ENCODE peak calls at places on chromosome 9, in eight cellular contexts. K is HCT116, L is uterus, X is HFFc6, Q is endothelial cell, N is right atrium auricular region, W is ovary, O is lung. A is an unnamed sample.

GRCh38 chr9:135517407-135517822 is 3.8 kb upstream of the LCN1 start:
- DNase-seq in K (no peak), L (no peak), X (no peak), Q (no peak), N (no peak), W (no peak), O (no peak), A (no peak)

GRCh38 chr9:97714435-97714834 is 17.3 kb upstream of the XPA start:
- DNase-seq in K (no peak), L (no peak), X (peak), Q (no peak), N (no peak), W (no peak), O (no peak), A (peak)

GRCh38 chr9:34362614-34363013 is 14.1 kb downstream of the MYORG start:
- DNase-seq in K (no peak), L (no peak), X (no peak), Q (no peak), N (no peak), W (no peak), O (no peak), A (no peak)

GRCh38 chr9:135156525-135157510 is 69.3 kb downstream of the OLFM1 start:
- DNase-seq in K (peak), L (no peak), X (peak), Q (peak), N (no peak), W (peak), O (peak), A (peak)

GRCh38 chr9:4297151-4297794 is 2.6 kb downstream of the GLIS3 start:
- DNase-seq in K (peak), L (peak), X (peak), Q (peak), N (peak), W (peak), O (peak), A (peak)

GRCh38 chr9:114745108-114745848 is 60.6 kb downstream of the TNFSF15 start:
- DNase-seq in K (no peak), L (no peak), X (no peak), Q (no peak), N (no peak), W (no peak), O (no peak), A (peak)

GRCh38 chr9:114300153-114300845 is 22.6 kb upstream of the ORM1 start:
- DNase-seq in K (no peak), L (peak), X (no peak), Q (no peak), N (no peak), W (peak), O (no peak), A (no peak)

GRCh38 chr9:77440057-77440456 is 208.1 kb downstream of the GNA14 start:
- DNase-seq in K (no peak), L (no peak), X (no peak), Q (no peak), N (no peak), W (no peak), O (no peak), A (peak)

GRCh38 chr9:94166237-94167054 is 82.2 kb downstream of the PTPDC1 start:
- DNase-seq in K (peak), L (peak), X (peak), Q (peak), N (peak), W (peak), O (peak), A (peak)

GRCh38 chr9:121824651-121825480 is 173.4 kb downstream of the DAB2IP start:
- DNase-seq in K (no peak), L (no peak), X (no peak), Q (no peak), N (peak), W (peak), O (no peak), A (peak)

GRCh38 chr9:124339603-124340146 is 75.6 kb downstream of the PSMB7 start:
- DNase-seq in K (no peak), L (no peak), X (no peak), Q (no peak), N (no peak), W (no peak), O (no peak), A (no peak)

GRCh38 chr9:22401671-22402070 is 45.0 kb upstream of the DMRTA1 start:
- DNase-seq in K (no peak), L (no peak), X (no peak), Q (no peak), N (no peak), W (no peak), O (no peak), A (no peak)

GRCh38 chr9:130782883-130783537 is 52.0 kb upstream of the ABL1 start:
- DNase-seq in K (no peak), L (no peak), X (no peak), Q (no peak), N (no peak), W (no peak), O (no peak), A (peak)
- TF ChIP-seq CTCF in K (no peak), L (no peak), X (no peak), Q (no peak), N (no peak), W (no peak), O (no peak), A (no peak)

GRCh38 chr9:73566627-73567026 is 415.0 kb downstream of the ANXA1 start:
- DNase-seq in K (no peak), L (no peak), X (no peak), Q (no peak), N (no peak), W (no peak), O (no peak), A (no peak)

GRCh38 chr9:73565026-73565425 is 413.4 kb downstream of the ANXA1 start:
- DNase-seq in K (no peak), L (no peak), X (no peak), Q (no peak), N (no peak), W (no peak), O (no peak), A (no peak)

GRCh38 chr9:73565833-73566465 is 414.3 kb downstream of the ANXA1 start:
- DNase-seq in K (no peak), L (no peak), X (no peak), Q (peak), N (no peak), W (no peak), O (no peak), A (peak)
- TF ChIP-seq CTCF in K (peak), L (no peak), X (peak), Q (no peak), N (peak), W (no peak), O (no peak), A (peak)

DNA sequence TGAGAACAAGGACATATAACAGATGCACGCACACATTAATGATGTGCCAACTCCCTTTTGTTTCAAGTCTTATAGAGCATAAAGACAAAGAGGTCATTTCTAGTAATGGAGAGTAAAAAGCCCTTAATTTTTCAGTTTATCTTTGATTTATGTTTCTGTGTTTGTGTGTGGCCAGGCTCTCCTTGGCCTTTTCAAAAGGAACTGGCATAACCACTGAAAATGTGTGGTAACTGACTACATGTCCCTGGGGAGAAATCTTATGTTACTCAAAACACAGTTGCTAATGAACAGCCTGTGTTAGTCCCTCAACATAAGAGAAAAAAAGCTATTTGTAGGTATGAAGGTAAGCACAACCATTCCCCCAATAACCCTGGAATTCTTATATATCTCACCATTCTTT is 47.6 kb upstream of the SHOC1 start:
- DNase-seq in K (no peak), L (no peak), X (no peak), Q (no peak), N (no peak), W (no peak), O (no peak), A (peak)
- TF ChIP-seq CTCF in K (no peak), L (no peak), X (no peak), Q (no peak), N (no peak), W (no peak), O (no peak), A (no peak)

GRCh38 chr9:106648799-106649198 is 214.2 kb upstream of the ZNF462 start:
- DNase-seq in K (peak), L (no peak), X (no peak), Q (no peak), N (no peak), W (no peak), O (no peak), A (peak)
- TF ChIP-seq CTCF in K (no peak), L (no peak), X (no peak), Q (no peak), N (peak), W (no peak), O (no peak), A (peak)

DNA sequence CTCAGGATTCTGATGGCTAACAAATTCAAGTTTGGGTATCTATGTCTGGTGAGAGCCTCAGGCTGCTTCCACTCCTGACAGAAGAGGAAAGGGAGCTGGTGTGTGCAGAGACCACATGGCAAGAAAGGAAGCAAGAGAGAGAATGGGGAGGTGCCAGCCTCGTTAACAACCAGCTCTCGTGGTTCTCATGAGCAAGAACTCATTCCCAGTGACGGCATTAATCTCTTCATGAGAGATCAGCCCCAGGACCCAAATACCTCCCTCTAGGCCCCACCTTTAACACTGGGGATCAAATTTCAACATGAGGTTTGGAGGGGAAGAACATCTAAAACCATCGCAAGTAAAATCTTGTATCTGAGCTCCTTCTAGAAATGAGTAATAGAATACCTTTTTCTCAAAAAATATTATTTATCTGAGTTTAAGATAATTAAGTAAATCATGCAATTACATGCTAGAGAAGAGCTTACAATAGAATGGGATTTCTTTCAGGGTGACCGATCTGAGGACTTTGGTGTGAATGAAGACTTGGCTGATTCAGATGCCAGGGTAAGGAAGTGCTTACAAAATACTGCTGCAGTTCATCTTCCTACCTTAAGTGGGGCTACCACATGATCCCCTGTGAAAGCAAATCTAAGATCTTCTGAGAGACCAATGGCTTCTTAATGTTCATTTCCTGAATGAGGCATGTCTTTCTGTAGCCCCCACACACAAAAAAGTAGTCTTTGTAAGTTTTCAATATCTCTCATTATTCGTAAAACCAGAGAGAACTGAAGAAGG is 11.5 kb downstream of the ANXA1 start:
- DNase-seq in K (no peak), L (no peak), X (no peak), Q (no peak), N (no peak), W (no peak), O (no peak), A (no peak)
- TF ChIP-seq CTCF in K (no peak), L (no peak), X (peak), Q (no peak), N (no peak), W (no peak), O (no peak), A (no peak)

DNA sequence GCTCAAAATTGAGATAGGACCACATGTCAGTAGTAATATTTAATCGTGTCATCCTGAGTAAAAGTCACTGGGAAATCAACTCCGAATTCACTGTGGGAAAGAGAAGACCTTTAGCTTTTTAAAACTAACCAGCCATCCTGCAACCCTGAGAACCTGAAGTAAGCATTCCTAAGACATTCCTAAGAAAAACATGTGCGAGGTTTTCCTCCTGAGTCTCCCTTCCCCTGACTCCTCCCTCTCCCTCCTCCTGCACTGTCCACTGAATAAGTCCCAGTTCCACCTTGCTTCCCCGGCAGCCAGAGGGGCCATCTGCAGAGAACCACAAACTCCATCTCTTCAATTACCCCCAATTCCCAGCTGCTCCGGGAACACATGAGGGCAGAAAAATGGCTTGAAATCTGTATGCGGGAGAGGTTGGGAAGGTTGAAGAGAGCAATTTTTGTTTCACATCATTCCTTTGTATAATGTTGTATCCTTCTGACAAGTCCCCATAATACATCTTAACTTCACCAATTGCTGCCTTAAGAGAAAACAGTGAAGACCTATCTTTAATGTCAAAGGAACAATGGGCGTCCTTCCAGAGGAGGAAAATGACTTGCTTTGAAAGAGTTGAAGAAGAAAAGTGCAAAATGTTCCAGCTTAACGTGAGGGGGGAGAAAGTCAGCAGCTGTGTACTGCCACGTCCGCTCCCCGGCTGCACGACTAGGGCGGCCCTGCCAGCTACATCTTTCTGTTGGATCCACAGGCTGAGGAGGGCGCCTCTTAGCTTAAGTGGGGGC is 186.3 kb downstream of the ZNF462 start:
- DNase-seq in K (no peak), L (no peak), X (no peak), Q (no peak), N (no peak), W (no peak), O (no peak), A (no peak)
- TF ChIP-seq CTCF in K (no peak), L (no peak), X (no peak), Q (no peak), N (no peak), W (no peak), O (no peak), A (no peak)

GRCh38 chr9:109250311-109250741 is 70.5 kb downstream of the EPB41L4B start:
- DNase-seq in K (no peak), L (no peak), X (no peak), Q (no peak), N (no peak), W (peak), O (no peak), A (no peak)

GRCh38 chr9:109250771-109251079 is 70.1 kb downstream of the EPB41L4B start:
- DNase-seq in K (no peak), L (no peak), X (no peak), Q (no peak), N (no peak), W (no peak), O (no peak), A (no peak)

GRCh38 chr9:109251776-109252106 is 69.1 kb downstream of the EPB41L4B start:
- DNase-seq in K (no peak), L (no peak), X (no peak), Q (no peak), N (no peak), W (no peak), O (no peak), A (no peak)

GRCh38 chr9:109252291-109252690 is 68.6 kb downstream of the EPB41L4B start:
- DNase-seq in K (no peak), L (no peak), X (no peak), Q (no peak), N (no peak), W (no peak), O (no peak), A (no peak)

GRCh38 chr9:109251080-109251775 is 69.6 kb downstream of the EPB41L4B start:
- DNase-seq in K (no peak), L (no peak), X (peak), Q (no peak), N (no peak), W (peak), O (no peak), A (no peak)
- TF ChIP-seq CTCF in K (no peak), L (no peak), X (no peak), Q (no peak), N (no peak), W (no peak), O (no peak), A (no peak)